ENCODE peak calls at places on chromosomes 4 and X, in six cellular contexts. One of them, this sample, is unnamed.

GRCh38 chr4:177339794-177340374 is 30.2 kb downstream of the NEIL3 start:
- DNase-seq in HCT116: peak
- DNase-seq in A549: peak
- DNase-seq in GM12878: peak
- DNase-seq in HepG2: peak
- DNase-seq in K562: no peak
- DNase-seq in this sample: peak

GRCh38 chrX:39497717-39498265 is 600.0 kb downstream of the BCOR start:
- DNase-seq in HCT116: no peak
- DNase-seq in A549: no peak
- DNase-seq in K562: no peak
- DNase-seq in GM12878: no peak
- DNase-seq in HepG2: no peak
- DNase-seq in this sample: peak

GRCh38 chr4:92809381-92809780 is 505.6 kb downstream of the GRID2 start:
- DNase-seq in HepG2: no peak
- DNase-seq in A549: no peak
- DNase-seq in HCT116: no peak
- DNase-seq in K562: no peak
- DNase-seq in GM12878: no peak
- DNase-seq in this sample: no peak

GRCh38 chr4:73916172-73916925 is 47.2 kb downstream of the CXCL1 start:
- DNase-seq in HepG2: no peak
- DNase-seq in HCT116: no peak
- DNase-seq in GM12878: no peak
- DNase-seq in K562: no peak
- DNase-seq in A549: no peak
- DNase-seq in this sample: no peak

GRCh38 chr4:157739237-157739636 is 433.6 kb downstream of the GASK1B start:
- DNase-seq in A549: no peak
- DNase-seq in GM12878: no peak
- DNase-seq in HepG2: no peak
- DNase-seq in K562: no peak
- DNase-seq in HCT116: no peak
- DNase-seq in this sample: peak

GRCh38 chrX:22577181-22577580 is 304.5 kb downstream of the CBLL2 start:
- DNase-seq in HepG2: no peak
- DNase-seq in GM12878: no peak
- DNase-seq in HCT116: no peak
- DNase-seq in K562: no peak
- DNase-seq in A549: peak
- DNase-seq in this sample: no peak

GRCh38 chrX:151402719-151403390 is 5.8 kb downstream of the VMA21 start:
- DNase-seq in GM12878: no peak
- DNase-seq in K562: no peak
- DNase-seq in A549: no peak
- DNase-seq in HCT116: no peak
- DNase-seq in HepG2: no peak
- DNase-seq in this sample: no peak

GRCh38 chr4:188387134-188387791 is 248.0 kb downstream of the TRIML1 start:
- DNase-seq in HepG2: no peak
- DNase-seq in A549: no peak
- DNase-seq in GM12878: no peak
- DNase-seq in K562: no peak
- DNase-seq in HCT116: no peak
- DNase-seq in this sample: no peak

GRCh38 chrX:129696463-129697155 is 41.9 kb upstream of the APLN start:
- DNase-seq in A549: no peak
- DNase-seq in GM12878: no peak
- DNase-seq in HepG2: no peak
- DNase-seq in K562: no peak
- DNase-seq in HCT116: no peak
- DNase-seq in this sample: no peak

GRCh38 chrX:16772460-16772859 is 13.8 kb upstream of the TXLNG start:
- DNase-seq in HepG2: peak
- DNase-seq in K562: no peak
- DNase-seq in A549: peak
- DNase-seq in HCT116: peak
- DNase-seq in GM12878: no peak
- DNase-seq in this sample: peak

GRCh38 chr4:12707381-12708175 is 776.6 kb downstream of the RAB28 start:
- DNase-seq in A549: no peak
- DNase-seq in HCT116: no peak
- DNase-seq in K562: no peak
- DNase-seq in HepG2: no peak
- DNase-seq in GM12878: no peak
- DNase-seq in this sample: no peak

GRCh38 chr4:82797591-82798081 is 960 bp downstream of the SCD5 start:
- DNase-seq in K562: no peak
- DNase-seq in GM12878: no peak
- DNase-seq in HepG2: no peak
- DNase-seq in A549: peak
- DNase-seq in HCT116: no peak
- DNase-seq in this sample: peak

GRCh38 chrX:46758956-46759644 is at the start of gene SLC9A7:
- DNase-seq in K562: peak
- DNase-seq in A549: peak
- DNase-seq in GM12878: peak
- DNase-seq in HepG2: peak
- DNase-seq in HCT116: peak
- DNase-seq in this sample: peak

GRCh38 chr4:159252491-159252890 is 149.6 kb downstream of the RAPGEF2 start:
- DNase-seq in K562: no peak
- DNase-seq in GM12878: no peak
- DNase-seq in A549: no peak
- DNase-seq in HCT116: no peak
- DNase-seq in HepG2: no peak
- DNase-seq in this sample: no peak

GRCh38 chrX:283115-283845 is 2.1 kb downstream of the PLCXD1 start:
- DNase-seq in GM12878: peak
- DNase-seq in K562: peak
- DNase-seq in HepG2: no peak
- DNase-seq in HCT116: peak
- DNase-seq in A549: peak
- DNase-seq in this sample: peak

GRCh38 chr4:141642711-141643110 is 6.3 kb downstream of the IL15 start:
- DNase-seq in K562: no peak
- DNase-seq in HCT116: no peak
- DNase-seq in HepG2: no peak
- DNase-seq in A549: peak
- DNase-seq in GM12878: no peak
- DNase-seq in this sample: no peak

GRCh38 chrX:33041141-33041540 is 170.2 kb downstream of the DMD start:
- DNase-seq in HCT116: no peak
- DNase-seq in HepG2: no peak
- DNase-seq in K562: no peak
- DNase-seq in GM12878: no peak
- DNase-seq in A549: no peak
- DNase-seq in this sample: no peak

GRCh38 chrX:43949669-43950068 is 23.5 kb downstream of the NDP start:
- DNase-seq in GM12878: no peak
- DNase-seq in HepG2: peak
- DNase-seq in A549: peak
- DNase-seq in K562: no peak
- DNase-seq in HCT116: peak
- DNase-seq in this sample: no peak

GRCh38 chr4:11724731-11725130 is 296.0 kb upstream of the HS3ST1 start:
- DNase-seq in GM12878: no peak
- DNase-seq in HepG2: no peak
- DNase-seq in K562: no peak
- DNase-seq in A549: no peak
- DNase-seq in HCT116: no peak
- DNase-seq in this sample: no peak

GRCh38 chrX:153709726-153710674 is 14.2 kb downstream of the BCAP31 start:
- DNase-seq in HCT116: no peak
- DNase-seq in GM12878: no peak
- DNase-seq in HepG2: no peak
- DNase-seq in K562: no peak
- DNase-seq in A549: no peak
- DNase-seq in this sample: no peak

GRCh38 chr4:79034544-79034943 is 95.3 kb upstream of the PAQR3 start:
- DNase-seq in A549: no peak
- DNase-seq in HepG2: no peak
- DNase-seq in K562: no peak
- DNase-seq in HCT116: no peak
- DNase-seq in GM12878: no peak
- DNase-seq in this sample: no peak

GRCh38 chr4:79025170-79025569 is 85.9 kb upstream of the PAQR3 start:
- DNase-seq in HCT116: no peak
- DNase-seq in HepG2: peak
- DNase-seq in K562: no peak
- DNase-seq in GM12878: no peak
- DNase-seq in A549: no peak
- DNase-seq in this sample: no peak

GRCh38 chr4:79027656-79028055 is 88.4 kb upstream of the PAQR3 start:
- DNase-seq in K562: no peak
- DNase-seq in HepG2: no peak
- DNase-seq in HCT116: no peak
- DNase-seq in GM12878: no peak
- DNase-seq in A549: no peak
- DNase-seq in this sample: no peak

GRCh38 chr4:79030973-79031372 is 91.7 kb upstream of the PAQR3 start:
- DNase-seq in GM12878: no peak
- DNase-seq in HepG2: no peak
- DNase-seq in K562: no peak
- DNase-seq in A549: no peak
- DNase-seq in HCT116: no peak
- DNase-seq in this sample: no peak
- TF ChIP-seq CTCF in GM12878: no peak
- TF ChIP-seq CTCF in HepG2: no peak
- TF ChIP-seq CTCF in K562: no peak
- TF ChIP-seq CTCF in A549: no peak
- TF ChIP-seq CTCF in HCT116: no peak
- TF ChIP-seq CTCF in this sample: no peak

GRCh38 chr4:179467890-179468289 is 2025.7 kb upstream of the AGA start:
- DNase-seq in HepG2: no peak
- DNase-seq in K562: no peak
- DNase-seq in A549: no peak
- DNase-seq in GM12878: no peak
- DNase-seq in HCT116: no peak
- DNase-seq in this sample: no peak

DNA sequence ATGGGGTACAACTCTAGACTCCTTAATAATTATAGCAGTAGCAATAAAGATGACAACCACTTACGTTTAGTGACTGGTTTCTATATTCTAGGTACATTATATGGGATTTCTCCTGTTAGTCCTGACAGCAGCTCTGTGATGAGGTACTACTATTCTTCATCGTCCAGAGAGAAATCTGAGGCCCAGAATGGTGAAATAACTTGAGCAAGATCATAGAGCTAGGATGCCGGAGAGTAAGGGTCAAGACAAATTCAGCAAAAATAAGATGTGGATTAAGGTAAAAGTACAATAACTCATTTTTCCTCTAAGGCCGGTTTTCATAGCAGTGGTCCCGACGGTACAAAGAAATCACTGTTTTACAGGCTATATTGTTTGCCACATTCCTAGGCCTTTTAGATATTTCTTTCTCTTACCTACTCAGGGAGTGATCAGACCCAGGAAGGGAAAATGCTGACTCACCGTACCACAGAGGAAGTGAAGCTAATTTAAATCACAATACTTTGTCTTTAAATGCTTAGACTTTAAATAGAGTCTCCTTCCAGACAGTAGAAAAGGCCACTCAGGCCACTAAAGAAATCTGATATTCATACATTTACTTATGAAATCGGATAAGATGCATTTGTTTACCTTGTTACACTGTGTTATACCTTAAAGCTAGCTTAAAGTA is 2023.0 kb upstream of the AGA start:
- DNase-seq in GM12878: no peak
- DNase-seq in K562: no peak
- DNase-seq in HCT116: no peak
- DNase-seq in A549: peak
- DNase-seq in HepG2: no peak
- DNase-seq in this sample: peak
- H3K4me3 ChIP-seq in GM12878: no peak
- H3K4me3 ChIP-seq in K562: no peak
- H3K4me3 ChIP-seq in HCT116: no peak
- H3K4me3 ChIP-seq in A549: no peak
- H3K4me3 ChIP-seq in HepG2: no peak
- H3K4me3 ChIP-seq in this sample: no peak

DNA sequence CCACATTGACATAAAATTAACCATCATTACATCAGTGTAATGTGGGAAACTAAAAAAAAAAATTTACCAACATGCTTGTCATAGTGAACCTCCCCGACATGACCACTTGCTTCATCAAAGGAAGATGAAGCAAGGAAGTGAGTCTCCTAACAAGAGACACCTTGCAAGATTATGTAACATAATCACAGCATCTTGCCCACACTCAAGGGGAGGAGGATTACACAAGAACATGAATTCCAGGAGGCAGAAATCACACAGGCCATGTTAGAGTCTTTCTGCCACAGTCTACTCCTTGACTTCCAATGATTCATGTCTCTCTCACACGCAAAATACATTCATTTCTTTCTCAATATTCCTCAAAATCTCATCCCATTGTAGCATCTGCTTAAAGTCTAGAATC is 93.3 kb downstream of the AKAP4 start:
- DNase-seq in K562: no peak
- DNase-seq in HCT116: no peak
- DNase-seq in HepG2: no peak
- DNase-seq in A549: no peak
- DNase-seq in GM12878: no peak
- DNase-seq in this sample: no peak
- TF ChIP-seq MAX in K562: no peak
- TF ChIP-seq MAX in HCT116: no peak
- TF ChIP-seq MAX in HepG2: no peak
- TF ChIP-seq MAX in A549: no peak
- TF ChIP-seq MAX in GM12878: no peak
- TF ChIP-seq MAX in this sample: no peak

DNA sequence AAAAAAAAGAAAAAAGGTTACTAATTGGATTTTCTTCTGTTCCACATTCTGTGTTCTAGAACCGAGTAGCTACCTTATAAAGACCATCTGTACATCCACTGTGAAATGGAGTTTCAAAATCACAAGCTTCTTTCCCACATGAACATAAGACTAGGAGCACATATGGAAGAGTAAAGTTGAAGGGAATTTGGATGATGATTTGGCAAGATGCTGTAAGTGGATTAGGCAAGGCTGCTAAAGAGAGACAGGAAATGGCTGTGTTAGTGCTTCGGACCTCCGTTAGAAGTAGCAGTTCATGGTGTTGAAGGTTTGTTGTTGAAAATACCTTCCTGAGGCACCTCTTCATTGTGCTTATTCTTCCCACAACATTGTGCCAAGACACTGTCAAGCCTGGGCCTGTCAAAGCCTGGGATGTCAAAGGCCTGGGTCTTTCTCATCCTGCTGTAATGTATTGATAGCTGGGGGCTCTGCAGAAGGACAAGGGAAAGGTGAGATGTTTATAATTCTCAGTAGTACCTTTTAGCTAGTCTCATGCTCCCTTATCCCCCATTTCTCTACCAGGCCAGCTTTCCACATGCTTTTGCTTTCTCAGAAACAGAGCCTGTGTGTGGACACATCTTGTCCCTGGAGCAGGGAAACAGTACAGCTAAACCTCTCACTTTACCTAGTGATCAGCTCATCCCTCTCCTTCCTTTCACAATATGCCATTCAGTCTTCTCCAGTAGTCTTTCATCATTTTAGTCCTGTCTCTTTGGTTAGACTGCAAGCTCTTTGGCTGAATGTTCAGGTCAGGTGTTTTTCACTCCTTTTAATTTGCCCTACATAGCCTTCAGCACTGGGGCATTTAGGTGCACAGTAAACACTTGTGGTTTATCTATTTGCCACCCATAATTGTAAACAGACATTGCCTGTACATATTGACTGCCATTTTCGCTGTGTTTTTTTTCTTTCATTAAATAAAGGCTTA is 37.9 kb upstream of the CYP2U1 start:
- DNase-seq in GM12878: no peak
- DNase-seq in HCT116: no peak
- DNase-seq in HepG2: no peak
- DNase-seq in K562: no peak
- DNase-seq in A549: no peak
- DNase-seq in this sample: no peak
- TF ChIP-seq CTCF in GM12878: no peak
- TF ChIP-seq CTCF in HCT116: no peak
- TF ChIP-seq CTCF in HepG2: no peak
- TF ChIP-seq CTCF in K562: no peak
- TF ChIP-seq CTCF in A549: no peak
- TF ChIP-seq CTCF in this sample: no peak